ENCODE peak calls at places on chromosomes 12 and 14, in five cellular contexts. T is hypothalamus, F is mucosa of descending colon, Z is NCI-H1092, W is RWPE1. O is an unnamed sample.

GRCh38 chr12:19507823-19508222 is 68.5 kb downstream of the AEBP2 start:
- DNase-seq in T (no peak), F (no peak), Z (no peak), W (no peak), O (no peak)

GRCh38 chr12:46915082-46915481 is 89.3 kb upstream of the SLC38A4 start:
- DNase-seq in T (no peak), F (no peak), Z (no peak), W (no peak), O (no peak)

GRCh38 chr14:85531594-85532391 is 1.8 kb downstream of the FLRT2 start:
- DNase-seq in T (no peak), F (peak), Z (no peak), W (peak), O (no peak)

GRCh38 chr14:31070431-31070830 is 44.3 kb upstream of the STRN3 start:
- DNase-seq in T (no peak), F (no peak), Z (no peak), W (no peak), O (no peak)

GRCh38 chr12:43655586-43655985 is 103.0 kb downstream of the PUS7L start:
- DNase-seq in T (no peak), F (no peak), Z (no peak), W (no peak), O (no peak)

GRCh38 chr12:20142956-20143355 is 225.4 kb upstream of the PDE3A start:
- DNase-seq in T (no peak), F (no peak), Z (no peak), W (no peak), O (no peak)

GRCh38 chr14:55500219-55500701 is 59.8 kb upstream of the TBPL2 start:
- DNase-seq in T (no peak), F (no peak), Z (no peak), W (no peak), O (peak)

GRCh38 chr12:67358686-67359374 is 89.7 kb downstream of the CAND1 start:
- DNase-seq in T (no peak), F (no peak), Z (no peak), W (no peak), O (no peak)

GRCh38 chr12:88566430-88566829 is 13.8 kb downstream of the KITLG start:
- DNase-seq in T (no peak), F (no peak), Z (no peak), W (no peak), O (no peak)

GRCh38 chr12:54033106-54033979 is 493 bp downstream of the HOXC5 start:
- DNase-seq in T (no peak), F (peak), Z (peak), W (no peak), O (no peak)

GRCh38 chr14:43640718-43641267 is 866.3 kb downstream of the FSCB start:
- DNase-seq in T (no peak), F (no peak), Z (no peak), W (no peak), O (no peak)

GRCh38 chr12:49061157-49061650 is 610 bp upstream of the KMT2D start:
- DNase-seq in T (no peak), F (no peak), Z (no peak), W (peak), O (no peak)

GRCh38 chr12:30515351-30515750 is 180.3 kb downstream of the IPO8 start:
- DNase-seq in T (no peak), F (no peak), Z (peak), W (no peak), O (no peak)

GRCh38 chr12:125744201-125744600 is 679.0 kb downstream of the AACS start:
- DNase-seq in T (no peak), F (no peak), Z (no peak), W (no peak), O (no peak)

GRCh38 chr14:24693353-24693737 is 59.4 kb upstream of the GZMB start:
- DNase-seq in T (no peak), F (no peak), Z (no peak), W (no peak), O (no peak)

GRCh38 chr12:110683888-110684287 is 5.0 kb downstream of the HVCN1 start:
- DNase-seq in T (no peak), F (no peak), Z (no peak), W (no peak), O (no peak)

GRCh38 chr14:104933721-104934379 is 9.2 kb downstream of the PLD4 start:
- DNase-seq in T (no peak), F (no peak), Z (no peak), W (no peak), O (no peak)

GRCh38 chr12:54056110-54056509 is 2.5 kb downstream of the HOXC4 start:
- DNase-seq in T (no peak), F (no peak), Z (no peak), W (no peak), O (no peak)

O was measured in NCI-H774.